ENCODE peak calls at places on chromosomes 7 and 10, in four cellular contexts. O is kidney glomerular epithelial cell, W is ecto neural progenitor cell, M is left lung. I is an unnamed sample.

GRCh38 chr7:1977059-1977875 is 255.5 kb downstream of the MAD1L1 start:
- DNase-seq in O (no peak), W (no peak), M (peak; percentile 69), I (no peak)

GRCh38 chr7:83267141-83267631 is 104.5 kb upstream of the PCLO start:
- DNase-seq in W (no peak), O (peak; percentile 80), M (no peak), I (peak; percentile 47)

GRCh38 chr7:20241491-20242261 is 24.5 kb upstream of the MACC1 start:
- DNase-seq in W (no peak), M (no peak), O (peak; percentile 93), I (peak; percentile 83)

GRCh38 chr7:118918556-118918955 is 694.1 kb downstream of the ANKRD7 start:
- DNase-seq in W (no peak), M (no peak), O (peak; percentile 25), I (peak; percentile 7)

GRCh38 chr10:96673318-96674099 is 46.8 kb downstream of the PIK3AP1 start:
- DNase-seq in W (no peak), M (no peak), O (peak; percentile 96), I (peak; percentile 9)

GRCh38 chr7:105653441-105654005 is 72.2 kb upstream of the EFCAB10 start:
- DNase-seq in W (no peak), O (no peak), M (no peak), I (no peak)

GRCh38 chr7:121420976-121421375 is 24.9 kb upstream of the FAM3C start:
- DNase-seq in O (no peak), W (no peak), M (no peak), I (no peak)

GRCh38 chr7:129066290-129067131 is 11.6 kb upstream of the TNPO3 start:
- DNase-seq in M (no peak), O (peak; percentile 58), W (no peak), I (peak; percentile 64)

GRCh38 chr7:98641646-98642489 is 24.8 kb downstream of the NPTX2 start:
- DNase-seq in M (no peak), W (no peak), O (no peak), I (peak; percentile 51)

GRCh38 chr10:24908793-24909423 is 43.5 kb downstream of the PRTFDC1 start:
- DNase-seq in W (no peak), M (no peak), O (peak; percentile 42), I (peak; percentile 84)

I was measured in fibroblast of pulmonary artery.